ENCODE peak calls at places on chromosomes 16 and 17, in ten cellular contexts. R is tibial artery, L is transverse colon, C is IMR-90, X is psoas muscle, T is adrenal gland, G is thoracic aorta, J is gastrocnemius medialis, B is MG63, D is cardiac muscle cell. O is an unnamed sample.

GRCh38 chr16:85555549-85556455 is 57.3 kb upstream of the GSE1 start:
- DNase-seq in R (no peak), X (no peak), T (peak; percentile 57), L (peak; percentile 75), C (no peak), B (peak; percentile 67), D (peak; percentile 89), G (no peak), J (no peak), O (no peak)

GRCh38 chr17:63406689-63407330 is 39.3 kb downstream of the CYB561 start:
- DNase-seq in J (peak; percentile 55), D (peak; percentile 87), G (peak; percentile 35), C (peak; percentile 97), X (no peak), T (peak; percentile 89), L (peak; percentile 77), R (no peak), B (peak; percentile 61), O (peak; percentile 84)

GRCh38 chr16:68136515-68136914 is 51.3 kb downstream of the NFATC3 start:
- DNase-seq in D (no peak), X (no peak), L (no peak), J (no peak), G (no peak), T (no peak), C (no peak), B (no peak), R (no peak), O (no peak)

GRCh38 chr17:18896146-18896545 is 38.2 kb downstream of the PRPSAP2 start:
- DNase-seq in C (no peak), L (no peak), D (no peak), X (no peak), T (peak; percentile 19), B (no peak), R (no peak), G (no peak), J (no peak), O (no peak)

GRCh38 chr17:63550816-63551639 is 751 bp downstream of the DCAF7 start:
- DNase-seq in J (no peak), R (no peak), G (no peak), L (peak; percentile 23), X (no peak), T (peak; percentile 63), D (peak; percentile 80), C (peak; percentile 29), B (peak; percentile 34), O (no peak)

GRCh38 chr16:88194397-88195020 is 188.2 kb upstream of the ZNF469 start:
- DNase-seq in X (peak; percentile 80), D (no peak), G (no peak), C (peak; percentile 22), J (peak; percentile 72), B (no peak), T (peak; percentile 77), R (no peak), L (peak; percentile 36), O (no peak)

GRCh38 chr17:8126306-8127066 is 2.6 kb upstream of the HES7 start:
- DNase-seq in T (no peak), J (no peak), C (peak; percentile 52), D (peak; percentile 81), G (no peak), L (peak; percentile 58), R (no peak), B (peak; percentile 62), X (peak; percentile 70), O (no peak)

GRCh38 chr17:75723201-75723930 is 2.1 kb downstream of the ITGB4 start:
- DNase-seq in X (no peak), L (peak; percentile 91), J (no peak), G (no peak), B (no peak), C (no peak), R (peak; percentile 58), T (no peak), D (no peak), O (no peak)

GRCh38 chr17:75652341-75652740 is 14.6 kb downstream of the RECQL5 start:
- DNase-seq in B (no peak), L (no peak), D (no peak), C (no peak), J (no peak), T (no peak), G (no peak), R (no peak), X (no peak), O (no peak)

GRCh38 chr17:57783338-57783742 is 38.2 kb upstream of the CCDC182 start:
- DNase-seq in B (peak; percentile 73), J (peak; percentile 40), L (peak; percentile 62), X (peak; percentile 85), C (peak; percentile 5), G (no peak), T (peak; percentile 84), D (peak; percentile 87), R (no peak), O (no peak)

GRCh38 chr17:28426081-28426519 is 20.1 kb upstream of the SLC46A1 start:
- DNase-seq in R (no peak), D (peak; percentile 14), C (no peak), G (no peak), J (no peak), X (no peak), B (no peak), T (no peak), L (peak; percentile 27), O (no peak)

GRCh38 chr16:22677024-22677830 is 136.7 kb upstream of the HS3ST2 start:
- DNase-seq in D (no peak), X (no peak), G (no peak), T (no peak), C (no peak), R (peak; percentile 65), J (no peak), B (no peak), L (no peak), O (no peak)

GRCh38 chr16:50479771-50480170 is 68.4 kb upstream of the NKD1 start:
- DNase-seq in D (no peak), X (no peak), R (no peak), J (no peak), L (no peak), G (no peak), C (no peak), T (no peak), B (no peak), O (no peak)

GRCh38 chr17:1907818-1908698 is 78.3 kb downstream of the RPA1 start:
- DNase-seq in C (peak; percentile 21), J (no peak), D (peak; percentile 28), R (no peak), T (no peak), L (no peak), G (no peak), B (no peak), X (peak; percentile 57), O (no peak)

GRCh38 chr17:42809250-42809649 is 10.6 kb downstream of the CNTD1 start:
- DNase-seq in T (peak; percentile 77), G (no peak), C (peak; percentile 93), R (no peak), X (peak; percentile 72), L (no peak), D (no peak), J (peak; percentile 60), B (peak; percentile 95), O (peak; percentile 82)

GRCh38 chr17:21453144-21453982 is 77.2 kb downstream of the KCNJ12 start:
- DNase-seq in B (no peak), L (no peak), T (no peak), C (no peak), R (no peak), G (no peak), J (no peak), X (no peak), D (no peak), O (no peak)

GRCh38 chr17:34269969-34270368 is at the start of gene CCL7:
- DNase-seq in C (peak; percentile 36), B (no peak), R (no peak), X (no peak), D (no peak), J (no peak), L (no peak), T (no peak), G (no peak), O (no peak)

GRCh38 chr16:86880316-86881117 is 302.2 kb downstream of the FOXL1 start:
- DNase-seq in J (no peak), C (peak; percentile 71), R (no peak), X (no peak), G (no peak), B (no peak), L (no peak), T (no peak), D (no peak), O (no peak)

GRCh38 chr16:86881118-86881510 is 302.8 kb downstream of the FOXL1 start:
- DNase-seq in R (no peak), B (no peak), D (no peak), X (no peak), C (no peak), L (no peak), T (no peak), J (no peak), G (no peak), O (no peak)

GRCh38 chr16:86883583-86884188 is 305.3 kb downstream of the FOXL1 start:
- DNase-seq in G (no peak), L (no peak), X (no peak), B (no peak), T (no peak), D (no peak), C (no peak), J (no peak), R (no peak), O (no peak)

GRCh38 chr16:86884256-86884655 is 305.9 kb downstream of the FOXL1 start:
- DNase-seq in C (no peak), L (no peak), D (no peak), J (no peak), X (no peak), T (no peak), B (peak; percentile 86), R (no peak), G (no peak), O (no peak)

GRCh38 chr16:86882586-86883280 is 304.4 kb downstream of the FOXL1 start:
- DNase-seq in B (peak; percentile 99), T (peak; percentile 34), C (peak; percentile 88), R (peak; percentile 80), J (peak; percentile 23), D (peak; percentile 58), G (no peak), L (no peak), X (no peak), O (peak; percentile 63)
- H3K27me3 ChIP-seq in B (peaks cover 9% of the 10 kb centered on the region), T (peaks cover 14% of the 10 kb centered on the region), C (peaks cover 6% of the 10 kb centered on the region), R (peaks cover 7% of the 10 kb centered on the region), J (no peaks in the 10 kb centered on the region), D (no peaks in the 10 kb centered on the region), G (no peaks in the 10 kb centered on the region), L (peaks cover 26% of the 10 kb centered on the region), X (no peaks in the 10 kb centered on the region), O (no peaks in the 10 kb centered on the region)

GRCh38 chr17:72467841-72468653 is 347.2 kb downstream of the SOX9 start:
- DNase-seq in G (no peak), J (no peak), D (no peak), C (no peak), X (peak; percentile 66), R (peak; percentile 60), L (peak; percentile 87), T (peak; percentile 5), B (no peak), O (no peak)
- H3K4me3 ChIP-seq in G (no peak overlapping the region), J (no peak overlapping the region), D (no peak overlapping the region), C (no peak overlapping the region), X (no peak overlapping the region), R (no peak overlapping the region), L (no peak overlapping the region), T (no peak overlapping the region), B (no peak overlapping the region), O (no peak overlapping the region)

GRCh38 chr16:566475-567361 is at the start of gene NHLRC4:
- DNase-seq in T (peak; percentile 94), J (peak; percentile 51), D (peak; percentile 70), G (no peak), B (no peak), L (peak; percentile 78), R (peak; percentile 79), X (peak; percentile 85), C (peak; percentile 54), O (no peak)
- H3K9me3 ChIP-seq in T (no peaks in the 10 kb centered on the region), J (no peaks in the 10 kb centered on the region), D (no peaks in the 10 kb centered on the region), G (no peaks in the 10 kb centered on the region), B (no peaks in the 10 kb centered on the region), L (no peaks in the 10 kb centered on the region), R (no peaks in the 10 kb centered on the region), X (no peaks in the 10 kb centered on the region), C (no peaks in the 10 kb centered on the region), O (peaks cover 3% of the 10 kb centered on the region)

GRCh38 chr17:79798296-79799173 is 1.7 kb upstream of the CBX8 start:
- DNase-seq in C (no peak), R (no peak), X (peak; percentile 58), G (no peak), T (no peak), D (no peak), L (no peak), J (no peak), B (no peak), O (no peak)
- H3K27me3 ChIP-seq in C (peaks cover 59% of the 10 kb centered on the region), R (peaks cover 75% of the 10 kb centered on the region), X (no peaks in the 10 kb centered on the region), G (peaks cover 52% of the 10 kb centered on the region), T (peaks cover 59% of the 10 kb centered on the region), D (peaks cover 79% of the 10 kb centered on the region), L (peaks cover 66% of the 10 kb centered on the region), J (peaks cover 65% of the 10 kb centered on the region), B (peaks cover 53% of the 10 kb centered on the region), O (peaks cover 57% of the 10 kb centered on the region)

O was measured in AG04450.